ENCODE peak calls at places on chromosomes 5 and 9, in eight cellular contexts. P is Calu3; F is astrocyte of the cerebellum; N is uterus; W is CD4-positive, alpha-beta T cell; Y is pancreas; G is mucosa of descending colon; M is cardiac fibroblast. J is an unnamed sample.
A peak's percentile ranks its signal among the peaks of the same experiment; 100 is the strongest.

GRCh38 chr5:149831492-149831891 is 101.4 kb downstream of the PPARGC1B start:
- DNase-seq in W (no peak), P (peak; percentile 53), Y (no peak), M (no peak), F (no peak), G (no peak), N (no peak), J (no peak)

GRCh38 chr5:16713386-16713928 is 96.7 kb upstream of the RETREG1 start:
- DNase-seq in P (no peak), F (peak; percentile 53), M (peak; percentile 65), W (no peak), N (no peak), Y (no peak), G (no peak), J (no peak)

GRCh38 chr9:20292002-20292401 is 330.3 kb downstream of the MLLT3 start:
- DNase-seq in F (no peak), W (no peak), G (no peak), Y (no peak), M (peak; percentile 11), N (no peak), P (no peak), J (no peak)

GRCh38 chr9:93952784-93953491 is 2.2 kb downstream of the BARX1 start:
- DNase-seq in M (no peak), N (no peak), G (no peak), Y (peak; percentile 32), P (no peak), W (no peak), F (no peak), J (no peak)

GRCh38 chr9:132472199-132472598 is 62.2 kb downstream of the CFAP77 start:
- DNase-seq in Y (no peak), P (no peak), G (no peak), M (no peak), N (no peak), W (no peak), F (no peak), J (no peak)

GRCh38 chr9:87140605-87141109 is 193.4 kb upstream of the GAS1 start:
- DNase-seq in G (no peak), N (no peak), W (no peak), P (no peak), F (no peak), Y (no peak), M (no peak), J (no peak)

GRCh38 chr9:137461663-137462395 is 2.7 kb upstream of the NSMF start:
- DNase-seq in F (no peak), M (peak; percentile 68), G (peak; percentile 92), W (peak; percentile 59), Y (no peak), N (peak; percentile 43), P (no peak), J (no peak)

GRCh38 chr9:134469041-134469875 is 143.0 kb downstream of the RXRA start:
- DNase-seq in N (peak; percentile 87), Y (no peak), G (peak; percentile 52), M (peak; percentile 68), P (no peak), F (no peak), W (no peak), J (no peak)

GRCh38 chr9:2725126-2725525 is 7.8 kb downstream of the KCNV2 start:
- DNase-seq in W (no peak), M (no peak), Y (no peak), P (no peak), F (no peak), N (no peak), G (no peak), J (no peak)

GRCh38 chr5:17316973-17317459 is 99.6 kb downstream of the BASP1 start:
- DNase-seq in G (no peak), N (no peak), M (peak; percentile 17), Y (no peak), P (no peak), W (no peak), F (peak; percentile 16), J (no peak)

GRCh38 chr9:96441798-96442445 is 8.0 kb upstream of the HABP4 start:
- DNase-seq in N (no peak), M (peak; percentile 53), P (peak; percentile 47), W (no peak), F (no peak), G (no peak), Y (no peak), J (no peak)

GRCh38 chr5:83377131-83377865 is 94.2 kb upstream of the VCAN start:
- DNase-seq in F (no peak), Y (no peak), W (no peak), M (peak; percentile 51), G (no peak), N (no peak), P (no peak), J (no peak)

GRCh38 chr9:121718063-121718462 is 66.6 kb downstream of the DAB2IP start:
- DNase-seq in N (peak; percentile 66), G (no peak), F (no peak), P (no peak), W (no peak), M (peak; percentile 51), Y (no peak), J (no peak)

GRCh38 chr5:543351-543750 is 19.1 kb upstream of the SLC9A3 start:
- DNase-seq in G (no peak), M (no peak), W (no peak), N (no peak), Y (peak; percentile 7), F (no peak), P (no peak), J (no peak)

GRCh38 chr5:135739383-135739961 is 95.0 kb upstream of the SLC25A48 start:
- DNase-seq in G (no peak), F (no peak), M (no peak), N (no peak), Y (no peak), P (no peak), W (no peak), J (no peak)

GRCh38 chr5:135738564-135738875 is 95.9 kb upstream of the SLC25A48 start:
- DNase-seq in F (no peak), P (no peak), W (no peak), M (no peak), G (no peak), N (no peak), Y (no peak), J (no peak)

GRCh38 chr5:135740475-135740874 is 94.0 kb upstream of the SLC25A48 start:
- DNase-seq in F (no peak), P (no peak), W (no peak), Y (no peak), M (no peak), G (no peak), N (no peak), J (no peak)

GRCh38 chr5:135743684-135744083 is 90.8 kb upstream of the SLC25A48 start:
- DNase-seq in G (no peak), N (no peak), W (no peak), M (no peak), Y (no peak), F (no peak), P (no peak), J (no peak)

GRCh38 chr5:135741040-135741439 is 93.4 kb upstream of the SLC25A48 start:
- DNase-seq in P (no peak), G (no peak), F (no peak), W (no peak), M (no peak), N (no peak), Y (no peak), J (no peak)
- TF ChIP-seq CTCF in P (no peak), G (no peak), F (no peak), W (no peak), M (no peak), N (no peak), Y (no peak), J (no peak)

GRCh38 chr5:12294151-12294550 is 389.9 kb upstream of the CTNND2 start:
- DNase-seq in M (no peak), Y (no peak), F (no peak), N (no peak), P (no peak), W (no peak), G (no peak), J (no peak)

GRCh38 chr5:12292610-12293204 is 388.5 kb upstream of the CTNND2 start:
- DNase-seq in F (peak; percentile 18), M (no peak), P (no peak), G (no peak), W (no peak), N (no peak), Y (no peak), J (no peak)
- TF ChIP-seq CTCF in F (peak; percentile 35), M (no peak), P (no peak), G (no peak), W (no peak), N (no peak), Y (no peak), J (no peak)

GRCh38 chr5:40717281-40717680 is 37.6 kb downstream of the PTGER4 start:
- DNase-seq in M (peak; percentile 70), W (no peak), P (no peak), N (no peak), F (peak; percentile 49), Y (no peak), G (no peak), J (no peak)

GRCh38 chr5:40716590-40716989 is 36.9 kb downstream of the PTGER4 start:
- DNase-seq in W (no peak), F (no peak), P (no peak), G (no peak), M (no peak), N (no peak), Y (no peak), J (no peak)

GRCh38 chr5:40720071-40720470 is 35.7 kb downstream of the TTC33 start:
- DNase-seq in G (no peak), W (no peak), N (no peak), Y (no peak), M (no peak), F (no peak), P (no peak), J (no peak)

GRCh38 chr5:40716000-40716399 is 36.3 kb downstream of the PTGER4 start:
- DNase-seq in N (no peak), W (no peak), F (no peak), G (no peak), M (peak; percentile 10), Y (no peak), P (no peak), J (no peak)
- TF ChIP-seq CTCF in N (no peak), W (no peak), F (peak; percentile 39), G (no peak), M (no peak), Y (no peak), P (peak; percentile 36), J (no peak)

GRCh38 chr9:104091708-104092107 is 2.4 kb upstream of the SMC2 start:
- DNase-seq in Y (no peak), M (peak; percentile 40), F (peak; percentile 46), P (no peak), N (peak; percentile 76), W (no peak), G (no peak), J (no peak)
- TF ChIP-seq CTCF in Y (no peak), M (peak; percentile 36), F (peak; percentile 56), P (no peak), N (peak; percentile 37), W (no peak), G (no peak), J (no peak)

GRCh38 chr9:36832232-36832795 is 201.8 kb downstream of the PAX5 start:
- DNase-seq in N (no peak), M (no peak), W (no peak), G (no peak), Y (no peak), F (no peak), P (no peak), J (no peak)
- TF ChIP-seq CTCF in N (no peak), M (no peak), W (no peak), G (no peak), Y (no peak), F (no peak), P (no peak), J (no peak)